ENCODE peak calls at places on chromosomes 4 and X, in ten cellular contexts. M is Peyer's patch; S is effector memory CD4-positive, alpha-beta T cell; O is esophagus muscularis mucosa; B is neural progenitor cell; Q is psoas muscle; F is A673; U is cardiac muscle cell; K is uterus; V is aorta. L is an unnamed sample. For H3K4me1, the result is how much of the 10 kb centered on the place peaks cover.

GRCh38 chr4:144518181-144518895 is 127.6 kb upstream of the HHIP start:
- DNase-seq in M (no peak), S (no peak), O (no peak), B (peak), Q (no peak), F (no peak), U (peak), K (no peak), V (no peak), L (no peak)

GRCh38 chrX:71163010-71163409 is 18.4 kb downstream of the NLGN3 start:
- DNase-seq in M (no peak), S (no peak), O (no peak), B (peak), Q (no peak), F (no peak), U (no peak), K (no peak), V (no peak), L (no peak)

GRCh38 chr4:27005512-27006246 is 145.0 kb downstream of the STIM2 start:
- DNase-seq in M (no peak), S (no peak), O (no peak), B (no peak), Q (no peak), F (no peak), U (no peak), K (no peak), V (no peak), L (no peak)

GRCh38 chrX:13330446-13330845 is 10.6 kb upstream of the ATXN3L start:
- DNase-seq in M (no peak), S (no peak), O (no peak), B (no peak), Q (no peak), F (no peak), U (no peak), K (no peak), V (no peak), L (no peak)

GRCh38 chrX:55119271-55119670 is 30.5 kb downstream of the PAGE2 start:
- DNase-seq in M (no peak), S (no peak), O (no peak), B (no peak), Q (no peak), F (no peak), U (no peak), K (no peak), V (no peak), L (no peak)

GRCh38 chrX:10189317-10190268 is 32.8 kb downstream of the CLCN4 start:
- DNase-seq in M (peak), S (peak), O (peak), B (peak), Q (peak), F (peak), U (peak), K (peak), V (peak), L (peak)

GRCh38 chrX:101410461-101410860 is 2.4 kb downstream of the HNRNPH2 start:
- DNase-seq in M (no peak), S (no peak), O (no peak), B (no peak), Q (no peak), F (no peak), U (no peak), K (no peak), V (no peak), L (no peak)

GRCh38 chrX:71679575-71680207 is 12.3 kb downstream of the LOC101059915 start:
- DNase-seq in M (no peak), S (no peak), O (no peak), B (no peak), Q (no peak), F (no peak), U (no peak), K (no peak), V (peak), L (no peak)

GRCh38 chr4:105630670-105631655 is 77.5 kb downstream of the INTS12 start:
- DNase-seq in M (no peak), S (no peak), O (no peak), B (no peak), Q (no peak), F (no peak), U (no peak), K (no peak), V (no peak), L (no peak)

GRCh38 chr4:146957252-146957651 is 11.6 kb upstream of the TTC29 start:
- DNase-seq in M (no peak), S (no peak), O (no peak), B (no peak), Q (no peak), F (peak), U (no peak), K (no peak), V (no peak), L (no peak)

GRCh38 chr4:6340446-6341015 is 70.9 kb downstream of the WFS1 start:
- DNase-seq in M (no peak), S (no peak), O (no peak), B (no peak), Q (no peak), F (no peak), U (no peak), K (no peak), V (peak), L (no peak)

GRCh38 chrX:110168585-110168984 is 149.3 kb downstream of the AMMECR1 start:
- DNase-seq in M (no peak), S (no peak), O (no peak), B (no peak), Q (no peak), F (no peak), U (no peak), K (no peak), V (no peak), L (no peak)

GRCh38 chrX:38117485-38117884 is 103.2 kb downstream of the SRPX start:
- DNase-seq in M (no peak), S (no peak), O (no peak), B (no peak), Q (no peak), F (peak), U (no peak), K (no peak), V (no peak), L (peak)

GRCh38 chr4:105637409-105638258 is 70.9 kb downstream of the INTS12 start:
- DNase-seq in M (peak), S (no peak), O (no peak), B (peak), Q (peak), F (peak), U (peak), K (peak), V (peak), L (peak)

GRCh38 chrX:24763989-24764388 is 70.3 kb downstream of the POLA1 start:
- DNase-seq in M (no peak), S (no peak), O (no peak), B (no peak), Q (no peak), F (no peak), U (no peak), K (no peak), V (no peak), L (no peak)

GRCh38 chrX:47991263-47992092 is 12.3 kb downstream of the ZNF182 start:
- DNase-seq in M (no peak), S (no peak), O (no peak), B (no peak), Q (no peak), F (no peak), U (no peak), K (no peak), V (no peak), L (no peak)

GRCh38 chrX:5086388-5086787 is 1142.3 kb downstream of the NLGN4X start:
- DNase-seq in M (no peak), S (no peak), O (no peak), B (no peak), Q (no peak), F (no peak), U (no peak), K (no peak), V (no peak), L (no peak)

GRCh38 chr4:3285558-3286334 is 7.1 kb upstream of the RGS12 start:
- DNase-seq in M (no peak), S (no peak), O (no peak), B (no peak), Q (peak), F (no peak), U (no peak), K (no peak), V (peak), L (peak)

GRCh38 chr4:3287271-3287971 is 5.4 kb upstream of the RGS12 start:
- DNase-seq in M (no peak), S (no peak), O (no peak), B (no peak), Q (no peak), F (no peak), U (no peak), K (no peak), V (no peak), L (peak)

GRCh38 chr4:3286335-3287175 is 6.3 kb upstream of the RGS12 start:
- DNase-seq in M (no peak), S (no peak), O (no peak), B (no peak), Q (no peak), F (no peak), U (no peak), K (no peak), V (no peak), L (no peak)

GRCh38 chr4:3288571-3289094 is 4.2 kb upstream of the RGS12 start:
- DNase-seq in M (no peak), S (no peak), O (no peak), B (no peak), Q (no peak), F (no peak), U (no peak), K (no peak), V (no peak), L (no peak)

DNA sequence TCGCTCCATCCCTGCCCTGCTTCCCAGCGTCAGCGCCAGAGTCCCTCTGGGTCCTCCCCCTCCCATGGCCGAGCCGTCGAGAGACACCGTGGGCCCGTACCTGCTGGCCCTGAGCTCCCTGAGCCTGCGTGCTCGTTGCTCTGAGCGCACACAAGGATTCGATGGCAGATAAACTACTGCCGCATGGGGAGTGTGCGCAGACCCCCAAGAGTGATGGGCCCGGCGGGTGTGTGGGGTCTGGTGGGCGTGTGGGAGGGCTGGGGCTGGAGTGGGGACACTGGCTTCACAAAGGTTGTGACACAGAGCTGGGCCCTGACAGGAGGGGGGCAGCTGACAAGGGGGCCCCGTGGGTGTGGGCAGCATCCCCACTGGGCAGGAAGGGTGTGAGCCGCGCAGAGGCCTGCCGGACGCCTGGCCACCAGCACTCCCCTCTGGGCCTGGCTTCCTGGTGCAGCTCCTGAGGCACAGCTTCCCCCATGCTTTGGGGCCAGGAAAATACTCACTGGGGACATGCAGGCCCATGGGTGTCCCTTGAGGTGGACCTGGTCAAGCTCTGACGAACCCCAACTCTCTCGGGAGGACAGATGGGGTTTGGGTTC is 4.8 kb upstream of the RGS12 start:
- DNase-seq in M (no peak), S (no peak), O (no peak), B (no peak), Q (no peak), F (no peak), U (no peak), K (no peak), V (no peak), L (no peak)
- H3K4me1 ChIP-seq in M (under half), S (under half), O (under half), B (under half), Q (under half), F (under half), U (under half), K (under half), V (under half), L (under half)

GRCh38 chr4:8084712-8085490 is 73.7 kb downstream of the ABLIM2 start:
- DNase-seq in M (no peak), S (no peak), O (no peak), B (no peak), Q (peak), F (no peak), U (no peak), K (no peak), V (no peak), L (no peak)
- H3K4me1 ChIP-seq in M (under half), S (under half), O (under half), B (under half), Q (under half), F (under half), U (under half), K (under half), V (under half), L (under half)

GRCh38 chr4:118848901-118849300 is 13.0 kb upstream of the SEC24D start:
- DNase-seq in M (no peak), S (no peak), O (no peak), B (no peak), Q (no peak), F (no peak), U (no peak), K (no peak), V (no peak), L (no peak)
- H3K4me1 ChIP-seq in M (under half), S (under half), O (under half), B (under half), Q (under half), F (under half), U (under half), K (under half), V (under half), L (under half)

GRCh38 chr4:184474261-184475095 is at the start of gene IRF2:
- DNase-seq in M (peak), S (peak), O (peak), B (peak), Q (peak), F (peak), U (peak), K (peak), V (peak), L (peak)
- H3K4me1 ChIP-seq in M (under half), S (under half), O (under half), B (under half), Q (half or more), F (under half), U (under half), K (under half), V (under half), L (under half)

GRCh38 chr4:56909083-56909981 is 1.6 kb downstream of the REST start:
- DNase-seq in M (no peak), S (no peak), O (no peak), B (peak), Q (peak), F (peak), U (peak), K (peak), V (peak), L (peak)
- H3K4me1 ChIP-seq in M (under half), S (under half), O (under half), B (under half), Q (under half), F (under half), U (under half), K (under half), V (under half), L (under half)

DNA sequence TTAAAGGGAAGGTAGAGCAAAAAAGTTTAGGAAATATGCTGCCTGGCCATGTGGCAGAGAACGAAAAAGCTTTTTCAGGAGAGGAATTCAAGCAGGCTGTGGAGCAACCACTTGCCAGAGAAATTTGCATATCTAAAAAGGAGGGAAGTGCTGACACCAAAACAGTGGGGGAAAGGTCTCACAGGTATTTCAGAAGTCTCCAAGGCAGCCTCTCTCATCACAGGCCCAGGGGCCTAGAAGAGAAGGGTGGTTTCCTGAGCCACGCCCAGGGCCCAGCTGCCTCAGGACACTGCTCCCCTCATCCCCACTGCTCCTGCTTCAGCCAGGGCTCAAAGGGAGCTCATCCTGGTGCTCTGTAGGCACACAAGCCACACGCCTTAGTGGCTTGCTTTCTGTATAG is 29.9 kb upstream of the STS start:
- DNase-seq in M (no peak), S (no peak), O (no peak), B (no peak), Q (no peak), F (no peak), U (no peak), K (no peak), V (no peak), L (no peak)
- H3K4me1 ChIP-seq in M (under half), S (under half), O (under half), B (under half), Q (half or more), F (under half), U (under half), K (under half), V (under half), L (under half)

L was measured in SJCRH30.